ENCODE peak calls at places on chromosomes 1 and 21, in five cellular contexts. One of them, this sample, is unnamed.

GRCh38 chr1:19640363-19641316 is 3.5 kb upstream of the NBL1 start:
- DNase-seq in neuronal stem cell: peak
- DNase-seq in mesenchymal stem cell: no peak
- DNase-seq in H1: peak
- DNase-seq in trophoblast cell: no peak
- DNase-seq in this sample: peak

GRCh38 chr1:66315675-66316074 is 218.3 kb upstream of the SGIP1 start:
- DNase-seq in neuronal stem cell: no peak
- DNase-seq in mesenchymal stem cell: no peak
- DNase-seq in H1: no peak
- DNase-seq in trophoblast cell: peak
- DNase-seq in this sample: no peak

GRCh38 chr1:244271909-244272308 is 179.8 kb downstream of the ADSS2 start:
- DNase-seq in neuronal stem cell: no peak
- DNase-seq in mesenchymal stem cell: no peak
- DNase-seq in H1: no peak
- DNase-seq in trophoblast cell: no peak
- DNase-seq in this sample: no peak

GRCh38 chr1:234579967-234580366 is 30.0 kb downstream of the IRF2BP2 start:
- DNase-seq in neuronal stem cell: no peak
- DNase-seq in mesenchymal stem cell: peak
- DNase-seq in H1: no peak
- DNase-seq in trophoblast cell: peak
- DNase-seq in this sample: no peak

GRCh38 chr1:21089299-21089698 is 87.4 kb downstream of the EIF4G3 start:
- DNase-seq in neuronal stem cell: no peak
- DNase-seq in mesenchymal stem cell: no peak
- DNase-seq in H1: no peak
- DNase-seq in trophoblast cell: no peak
- DNase-seq in this sample: no peak

GRCh38 chr1:221994939-221995338 is 253.1 kb upstream of the DUSP10 start:
- DNase-seq in neuronal stem cell: no peak
- DNase-seq in mesenchymal stem cell: peak
- DNase-seq in H1: no peak
- DNase-seq in trophoblast cell: no peak
- DNase-seq in this sample: no peak

GRCh38 chr21:25402134-25402957 is 204.9 kb downstream of the MRPL39 start:
- DNase-seq in neuronal stem cell: no peak
- DNase-seq in mesenchymal stem cell: no peak
- DNase-seq in H1: no peak
- DNase-seq in trophoblast cell: no peak
- DNase-seq in this sample: no peak

GRCh38 chr21:43210454-43211084 is 41.8 kb downstream of the CRYAA start:
- DNase-seq in neuronal stem cell: no peak
- DNase-seq in mesenchymal stem cell: no peak
- DNase-seq in H1: no peak
- DNase-seq in trophoblast cell: no peak
- DNase-seq in this sample: no peak

GRCh38 chr1:180948357-180948756 is 35.7 kb downstream of the KIAA1614 start:
- DNase-seq in neuronal stem cell: no peak
- DNase-seq in mesenchymal stem cell: no peak
- DNase-seq in H1: no peak
- DNase-seq in trophoblast cell: peak
- DNase-seq in this sample: no peak

GRCh38 chr1:164137273-164137947 is 421.6 kb upstream of the PBX1 start:
- DNase-seq in neuronal stem cell: no peak
- DNase-seq in mesenchymal stem cell: no peak
- DNase-seq in H1: no peak
- DNase-seq in trophoblast cell: no peak
- DNase-seq in this sample: no peak

GRCh38 chr1:243354511-243355153 is 98.8 kb downstream of the SDCCAG8 start:
- DNase-seq in neuronal stem cell: no peak
- DNase-seq in mesenchymal stem cell: peak
- DNase-seq in H1: no peak
- DNase-seq in trophoblast cell: peak
- DNase-seq in this sample: no peak

GRCh38 chr1:181661569-181661968 is 178.3 kb downstream of the CACNA1E start:
- DNase-seq in neuronal stem cell: no peak
- DNase-seq in mesenchymal stem cell: no peak
- DNase-seq in H1: no peak
- DNase-seq in trophoblast cell: no peak
- DNase-seq in this sample: no peak

GRCh38 chr1:206467915-206468314 is 2.4 kb upstream of the IKBKE start:
- DNase-seq in neuronal stem cell: no peak
- DNase-seq in mesenchymal stem cell: peak
- DNase-seq in H1: no peak
- DNase-seq in trophoblast cell: peak
- DNase-seq in this sample: no peak

GRCh38 chr1:62746086-62746808 is 37.7 kb upstream of the ATG4C start:
- DNase-seq in neuronal stem cell: no peak
- DNase-seq in mesenchymal stem cell: peak
- DNase-seq in H1: no peak
- DNase-seq in trophoblast cell: peak
- DNase-seq in this sample: no peak

GRCh38 chr1:211375949-211376348 is 49.3 kb downstream of the TRAF5 start:
- DNase-seq in neuronal stem cell: no peak
- DNase-seq in mesenchymal stem cell: no peak
- DNase-seq in H1: no peak
- DNase-seq in trophoblast cell: no peak
- DNase-seq in this sample: no peak

GRCh38 chr1:27542463-27543273 is 52.7 kb upstream of the WASF2 start:
- DNase-seq in neuronal stem cell: no peak
- DNase-seq in mesenchymal stem cell: peak
- DNase-seq in H1: no peak
- DNase-seq in trophoblast cell: peak
- DNase-seq in this sample: no peak

GRCh38 chr1:97204468-97204867 is 482.9 kb downstream of the PTBP2 start:
- DNase-seq in neuronal stem cell: no peak
- DNase-seq in mesenchymal stem cell: peak
- DNase-seq in H1: no peak
- DNase-seq in trophoblast cell: no peak
- DNase-seq in this sample: no peak

GRCh38 chr1:27418326-27418761 is 25.9 kb downstream of the GPR3 start:
- DNase-seq in neuronal stem cell: no peak
- DNase-seq in mesenchymal stem cell: peak
- DNase-seq in H1: no peak
- DNase-seq in trophoblast cell: peak
- DNase-seq in this sample: no peak

GRCh38 chr1:25902462-25902861 is 3.8 kb downstream of the STMN1 start:
- DNase-seq in neuronal stem cell: no peak
- DNase-seq in mesenchymal stem cell: no peak
- DNase-seq in H1: no peak
- DNase-seq in trophoblast cell: no peak
- DNase-seq in this sample: no peak

GRCh38 chr1:201763439-201764140 is 65.4 kb upstream of the IPO9 start:
- DNase-seq in neuronal stem cell: no peak
- DNase-seq in mesenchymal stem cell: no peak
- DNase-seq in H1: no peak
- DNase-seq in trophoblast cell: peak
- DNase-seq in this sample: no peak

GRCh38 chr21:35291034-35291433 is 241.9 kb upstream of the RUNX1 start:
- DNase-seq in neuronal stem cell: no peak
- DNase-seq in mesenchymal stem cell: no peak
- DNase-seq in H1: no peak
- DNase-seq in trophoblast cell: no peak
- DNase-seq in this sample: no peak

GRCh38 chr1:90963651-90964050 is 58.2 kb downstream of the ZNF644 start:
- DNase-seq in neuronal stem cell: no peak
- DNase-seq in mesenchymal stem cell: peak
- DNase-seq in H1: no peak
- DNase-seq in trophoblast cell: no peak
- DNase-seq in this sample: no peak

GRCh38 chr1:11615109-11615508 is 39.1 kb downstream of the FBXO2 start:
- DNase-seq in neuronal stem cell: no peak
- DNase-seq in mesenchymal stem cell: no peak
- DNase-seq in H1: no peak
- DNase-seq in trophoblast cell: peak
- DNase-seq in this sample: no peak

GRCh38 chr1:178004926-178005391 is 35.1 kb upstream of the SEC16B start:
- DNase-seq in neuronal stem cell: no peak
- DNase-seq in mesenchymal stem cell: no peak
- DNase-seq in H1: no peak
- DNase-seq in trophoblast cell: no peak
- DNase-seq in this sample: no peak

GRCh38 chr1:67457247-67457646 is 27.0 kb upstream of the SERBP1 start:
- DNase-seq in neuronal stem cell: no peak
- DNase-seq in mesenchymal stem cell: no peak
- DNase-seq in H1: no peak
- DNase-seq in trophoblast cell: peak
- DNase-seq in this sample: no peak
- H2BK12ac ChIP-seq in neuronal stem cell: no peak
- H2BK12ac ChIP-seq in mesenchymal stem cell: no peak
- H2BK12ac ChIP-seq in H1: no peak
- H2BK12ac ChIP-seq in trophoblast cell: no peak
- H2BK12ac ChIP-seq in this sample: no peak

GRCh38 chr1:212433577-212434462 is 1.1 kb downstream of the NENF start:
- DNase-seq in neuronal stem cell: no peak
- DNase-seq in mesenchymal stem cell: no peak
- DNase-seq in H1: no peak
- DNase-seq in trophoblast cell: no peak
- DNase-seq in this sample: no peak

GRCh38 chr1:212432163-212432705 is 486 bp upstream of the NENF start:
- DNase-seq in neuronal stem cell: no peak
- DNase-seq in mesenchymal stem cell: no peak
- DNase-seq in H1: no peak
- DNase-seq in trophoblast cell: no peak
- DNase-seq in this sample: no peak

GRCh38 chr1:212431656-212432055 is 1.1 kb upstream of the NENF start:
- DNase-seq in neuronal stem cell: no peak
- DNase-seq in mesenchymal stem cell: no peak
- DNase-seq in H1: no peak
- DNase-seq in trophoblast cell: peak
- DNase-seq in this sample: peak

GRCh38 chr1:212430955-212431394 is 1.7 kb upstream of the NENF start:
- DNase-seq in neuronal stem cell: no peak
- DNase-seq in mesenchymal stem cell: peak
- DNase-seq in H1: no peak
- DNase-seq in trophoblast cell: peak
- DNase-seq in this sample: no peak

DNA sequence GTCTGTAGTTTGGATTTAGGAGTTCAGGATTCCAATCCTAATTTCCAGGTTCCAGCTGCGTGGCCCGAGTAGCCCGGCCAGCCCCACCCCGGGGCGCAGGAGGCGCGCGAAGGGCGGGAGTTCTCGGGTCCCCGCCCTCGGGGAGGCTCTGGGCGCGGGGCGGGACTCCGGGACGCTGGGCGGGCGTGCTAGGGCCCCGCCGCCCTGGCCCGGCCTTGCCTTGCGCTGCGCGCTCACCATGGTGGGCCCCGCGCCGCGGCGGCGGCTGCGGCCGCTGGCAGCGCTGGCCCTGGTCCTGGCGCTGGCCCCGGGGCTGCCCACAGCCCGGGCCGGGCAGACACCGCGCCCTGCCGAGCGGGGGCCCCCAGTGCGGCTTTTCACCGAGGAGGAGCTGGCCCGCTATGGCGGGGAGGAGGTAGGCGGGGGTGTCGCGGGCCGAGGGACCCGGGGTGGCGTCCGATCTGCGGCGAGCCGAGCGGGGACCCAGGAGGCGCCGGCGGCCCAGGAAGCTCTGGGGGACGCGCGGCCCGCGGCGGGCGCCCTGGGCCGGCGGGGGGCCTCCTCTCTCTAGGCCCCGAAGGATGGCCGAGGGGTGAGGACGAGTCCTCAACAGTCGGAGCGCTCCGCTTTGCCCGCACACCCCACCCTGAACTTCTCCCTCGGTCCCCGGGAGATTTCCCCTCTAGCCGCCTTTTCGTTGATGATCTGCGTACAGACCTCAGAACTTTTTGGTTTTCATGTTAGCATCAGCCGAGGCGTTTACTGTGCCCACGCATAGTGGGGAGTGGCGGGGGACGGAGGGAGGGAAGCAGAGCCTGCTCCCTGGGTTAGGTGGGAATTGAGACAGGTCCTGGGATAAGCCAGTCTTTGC is at the start of gene NENF:
- DNase-seq in neuronal stem cell: peak
- DNase-seq in mesenchymal stem cell: peak
- DNase-seq in H1: peak
- DNase-seq in trophoblast cell: peak
- DNase-seq in this sample: peak
- H2BK12ac ChIP-seq in neuronal stem cell: no peak
- H2BK12ac ChIP-seq in mesenchymal stem cell: peak
- H2BK12ac ChIP-seq in H1: no peak
- H2BK12ac ChIP-seq in trophoblast cell: no peak
- H2BK12ac ChIP-seq in this sample: no peak

GRCh38 chr1:10121688-10122087 is 88.7 kb upstream of the KIF1B start:
- DNase-seq in neuronal stem cell: no peak
- DNase-seq in mesenchymal stem cell: no peak
- DNase-seq in H1: no peak
- DNase-seq in trophoblast cell: no peak
- DNase-seq in this sample: no peak
- H2BK12ac ChIP-seq in neuronal stem cell: no peak
- H2BK12ac ChIP-seq in mesenchymal stem cell: no peak
- H2BK12ac ChIP-seq in H1: no peak
- H2BK12ac ChIP-seq in trophoblast cell: peak
- H2BK12ac ChIP-seq in this sample: no peak

DNA sequence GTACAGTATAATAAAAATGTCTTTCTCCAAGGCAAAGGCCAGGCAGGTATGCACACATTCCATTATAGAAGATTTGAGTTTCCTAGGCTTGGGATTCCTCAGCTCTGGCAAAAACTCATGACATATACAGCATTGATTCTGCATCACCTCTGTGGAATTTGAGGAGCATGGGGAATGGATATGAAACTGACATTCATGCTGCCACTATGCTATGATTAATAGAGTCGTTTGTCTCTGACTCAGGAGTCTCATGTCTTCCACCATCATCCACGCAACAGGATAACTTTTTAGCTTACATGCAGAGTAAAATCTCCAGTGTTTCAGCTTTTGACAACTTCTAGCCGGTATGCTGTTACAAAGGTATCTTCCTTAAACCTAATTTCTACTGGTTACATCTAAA is 49.8 kb upstream of the ADORA3 start:
- DNase-seq in neuronal stem cell: no peak
- DNase-seq in mesenchymal stem cell: peak
- DNase-seq in H1: no peak
- DNase-seq in trophoblast cell: peak
- DNase-seq in this sample: no peak
- H2BK12ac ChIP-seq in neuronal stem cell: no peak
- H2BK12ac ChIP-seq in mesenchymal stem cell: no peak
- H2BK12ac ChIP-seq in H1: no peak
- H2BK12ac ChIP-seq in trophoblast cell: no peak
- H2BK12ac ChIP-seq in this sample: no peak

DNA sequence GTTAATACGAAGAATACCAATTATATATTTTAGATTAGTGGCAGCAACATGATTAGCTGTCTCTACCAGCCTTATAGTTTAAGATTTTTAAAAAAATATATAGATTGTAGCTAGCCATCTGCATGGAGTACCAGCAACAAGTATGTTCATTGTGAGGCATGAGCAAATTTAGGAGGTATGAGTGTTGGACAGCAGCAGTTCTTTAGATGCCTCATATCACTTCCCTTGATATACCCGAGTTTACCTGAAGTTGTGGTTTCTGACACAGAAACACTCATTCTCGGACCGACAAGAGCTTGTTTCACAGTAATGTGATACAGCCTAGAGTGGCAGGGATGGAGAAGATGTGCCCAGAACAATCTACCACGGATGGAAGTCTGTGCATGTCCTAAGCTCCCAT is 69.1 kb downstream of the RGS18 start:
- DNase-seq in neuronal stem cell: no peak
- DNase-seq in mesenchymal stem cell: no peak
- DNase-seq in H1: no peak
- DNase-seq in trophoblast cell: no peak
- DNase-seq in this sample: no peak
- H2BK12ac ChIP-seq in neuronal stem cell: no peak
- H2BK12ac ChIP-seq in mesenchymal stem cell: no peak
- H2BK12ac ChIP-seq in H1: no peak
- H2BK12ac ChIP-seq in trophoblast cell: no peak
- H2BK12ac ChIP-seq in this sample: no peak

GRCh38 chr1:58927722-58928085 is 143.9 kb upstream of the JUN start:
- DNase-seq in neuronal stem cell: no peak
- DNase-seq in mesenchymal stem cell: no peak
- DNase-seq in H1: no peak
- DNase-seq in trophoblast cell: no peak
- DNase-seq in this sample: no peak
- H2BK12ac ChIP-seq in neuronal stem cell: no peak
- H2BK12ac ChIP-seq in mesenchymal stem cell: no peak
- H2BK12ac ChIP-seq in H1: no peak
- H2BK12ac ChIP-seq in trophoblast cell: no peak
- H2BK12ac ChIP-seq in this sample: no peak

This sample was measured in H9.